ENCODE peak calls at places on chromosome X, in six cellular contexts. B is Peyer's patch, L is foreskin fibroblast, S is lower leg skin, Y is AG04449, C is cardiac fibroblast. R is an unnamed sample.

GRCh38 chrX:113001836-113002235 is 161.2 kb upstream of the AMOT start:
- DNase-seq in C (no peak), L (no peak), Y (no peak), B (no peak), S (no peak), R (no peak)

GRCh38 chrX:107683931-107684330 is 55.6 kb downstream of the PRPS1 start:
- DNase-seq in B (no peak), C (no peak), Y (no peak), S (no peak), L (no peak), R (no peak)

GRCh38 chrX:101729986-101730385 is 70.3 kb upstream of the ARMCX2 start:
- DNase-seq in Y (no peak), C (no peak), B (no peak), L (no peak), S (no peak), R (no peak)

GRCh38 chrX:13857804-13858203 is 40.9 kb upstream of the GPM6B start:
- DNase-seq in B (no peak), L (no peak), C (no peak), S (no peak), Y (no peak), R (no peak)

GRCh38 chrX:23694606-23695005 is 27.3 kb downstream of the PRDX4 start:
- DNase-seq in C (peak; percentile 66), S (peak; percentile 19), B (peak; percentile 73), Y (no peak), L (peak; percentile 65), R (no peak)

GRCh38 chrX:22081475-22082092 is 49.5 kb downstream of the PHEX start:
- DNase-seq in C (peak; percentile 73), Y (no peak), S (no peak), B (peak; percentile 83), L (peak; percentile 81), R (no peak)

GRCh38 chrX:136880003-136880451 is 498 bp downstream of the RBMX start:
- DNase-seq in C (peak; percentile 26), B (peak; percentile 50), Y (no peak), L (no peak), S (peak; percentile 18), R (no peak)

GRCh38 chrX:131830400-131831184 is 192.5 kb upstream of the STK26 start:
- DNase-seq in L (peak; percentile 65), Y (no peak), B (peak; percentile 75), S (peak; percentile 36), C (peak; percentile 80), R (peak; percentile 4)

GRCh38 chrX:124229374-124229773 is 103.1 kb upstream of the TEX13D start:
- DNase-seq in L (no peak), B (no peak), C (no peak), Y (no peak), S (no peak), R (no peak)

GRCh38 chrX:68183612-68184214 is 249.6 kb downstream of the OPHN1 start:
- DNase-seq in C (peak; percentile 51), L (peak; percentile 51), Y (no peak), S (no peak), B (no peak), R (no peak)

GRCh38 chrX:115339441-115340025 is 50.0 kb downstream of the LUZP4 start:
- DNase-seq in S (no peak), B (no peak), C (peak; percentile 93), L (no peak), Y (no peak), R (no peak)

GRCh38 chrX:71181910-71182799 is 37.5 kb downstream of the NLGN3 start:
- DNase-seq in C (peak; percentile 97), L (peak; percentile 96), Y (peak; percentile 86), B (peak; percentile 93), S (peak; percentile 89), R (peak; percentile 84)

GRCh38 chrX:71184092-71184491 is 38.9 kb upstream of the GJB1 start:
- DNase-seq in C (no peak), B (no peak), L (no peak), S (no peak), Y (no peak), R (no peak)

GRCh38 chrX:71181558-71181909 is 36.9 kb downstream of the NLGN3 start:
- DNase-seq in B (peak; percentile 59), S (peak; percentile 17), L (no peak), Y (no peak), C (peak; percentile 10), R (no peak)

GRCh38 chrX:71183341-71183740 is 38.7 kb downstream of the NLGN3 start:
- DNase-seq in L (peak; percentile 19), B (no peak), C (peak; percentile 24), Y (no peak), S (no peak), R (no peak)

GRCh38 chrX:71184803-71185495 is 38.1 kb upstream of the GJB1 start:
- DNase-seq in C (no peak), Y (no peak), L (no peak), S (no peak), B (no peak), R (no peak)
- TF ChIP-seq CTCF in C (no peak), Y (no peak), L (no peak), S (no peak), B (no peak), R (no peak)

GRCh38 chrX:17860179-17860780 is 818 bp downstream of the RAI2 start:
- DNase-seq in C (peak; percentile 4), S (no peak), L (peak; percentile 39), Y (no peak), B (no peak), R (no peak)

GRCh38 chrX:17861496-17862011 is 456 bp upstream of the RAI2 start:
- DNase-seq in S (no peak), Y (no peak), L (no peak), C (no peak), B (no peak), R (no peak)

GRCh38 chrX:17854521-17854920 is 6.6 kb downstream of the RAI2 start:
- DNase-seq in L (no peak), B (no peak), S (no peak), Y (no peak), C (no peak), R (no peak)

GRCh38 chrX:17860811-17861495 is at the start of gene RAI2:
- DNase-seq in C (no peak), S (no peak), Y (no peak), L (peak; percentile 29), B (peak; percentile 53), R (no peak)

DNA sequence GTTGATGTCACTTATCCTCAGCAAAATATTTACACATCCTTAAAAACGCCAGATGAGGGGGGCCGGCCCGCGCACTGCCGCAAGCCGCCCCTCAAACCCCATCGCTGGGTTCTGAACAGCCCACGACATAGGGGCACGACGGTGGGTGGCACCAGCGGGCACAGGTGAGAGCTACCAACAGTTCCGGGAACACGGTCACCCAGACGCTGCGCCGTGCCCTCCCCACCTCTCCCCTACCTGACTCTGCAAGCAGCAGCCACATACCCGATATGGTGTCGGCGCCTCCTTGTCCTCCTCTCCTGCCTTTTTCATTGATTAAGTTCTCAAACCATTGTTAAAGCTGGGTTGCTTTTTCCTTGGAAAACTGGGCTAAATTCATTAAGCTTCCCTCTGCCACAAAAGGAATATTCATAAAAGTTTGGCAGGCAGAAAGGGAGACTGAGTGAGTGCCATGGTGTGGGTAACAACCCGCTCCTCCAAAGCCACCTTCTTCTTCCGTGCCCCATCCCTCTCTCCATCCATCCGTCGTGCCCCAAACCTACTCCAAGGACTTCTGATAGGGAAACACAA is 1.4 kb downstream of the RAI2 start:
- DNase-seq in C (no peak), B (no peak), S (no peak), L (no peak), Y (no peak), R (no peak)
- H3K4me3 ChIP-seq in C (no peak overlapping the region), B (peak overlapping the region; percentile 63), S (peak overlapping the region; percentile 55), L (peak overlapping the region; percentile 49), Y (no peak overlapping the region), R (peak overlapping the region; percentile 48)

GRCh38 chrX:16978193-16978984 is 31.9 kb downstream of the REPS2 start:
- DNase-seq in S (peak; percentile 14), C (peak; percentile 12), L (peak; percentile 10), Y (no peak), B (no peak), R (no peak)
- TF ChIP-seq CTCF in S (no peak), C (no peak), L (no peak), Y (no peak), B (no peak), R (no peak)

GRCh38 chrX:155213731-155214130 is 2.5 kb upstream of the VBP1 start:
- DNase-seq in L (no peak), C (no peak), Y (no peak), S (no peak), B (no peak), R (no peak)

GRCh38 chrX:155216940-155217450 is 735 bp downstream of the VBP1 start:
- DNase-seq in B (no peak), L (peak; percentile 27), Y (no peak), S (no peak), C (peak; percentile 16), R (no peak)

GRCh38 chrX:155218777-155219176 is 2.5 kb downstream of the VBP1 start:
- DNase-seq in C (no peak), L (no peak), S (no peak), Y (no peak), B (no peak), R (no peak)

GRCh38 chrX:155215443-155216178 is 649 bp upstream of the VBP1 start:
- DNase-seq in Y (no peak), C (no peak), S (no peak), L (no peak), B (no peak), R (no peak)

GRCh38 chrX:155216179-155216939 is at the start of gene VBP1:
- DNase-seq in S (peak; percentile 91), L (peak; percentile 96), C (peak; percentile 97), B (peak; percentile 95), Y (peak; percentile 84), R (peak; percentile 69)
- H3K4me3 ChIP-seq in S (peak within 1 kb of the TSS; percentile 65), L (peak within 1 kb of the TSS; percentile 69), C (peak within 1 kb of the TSS; percentile 82), B (peak within 1 kb of the TSS; percentile 95), Y (peak within 1 kb of the TSS; percentile 89), R (peak within 1 kb of the TSS; percentile 79)

DNA sequence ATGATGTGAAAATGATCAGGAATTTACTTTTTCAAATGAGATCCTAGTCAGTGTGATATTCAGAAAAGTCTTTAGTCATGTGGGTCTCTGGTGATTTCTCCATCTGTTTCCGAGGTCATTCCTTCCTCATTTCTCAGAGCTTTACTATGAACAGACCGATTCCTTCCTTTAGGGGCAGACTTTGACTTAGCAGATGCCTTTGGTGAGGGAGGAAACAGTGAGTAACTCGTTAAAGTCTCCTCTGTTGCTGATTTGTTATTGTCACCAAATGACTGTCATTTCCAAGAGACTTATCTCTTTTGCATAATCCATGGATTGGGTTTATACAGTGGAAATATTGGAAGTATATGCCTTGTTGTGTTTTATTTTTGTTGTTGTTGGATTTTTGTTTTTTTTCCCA is 76.2 kb upstream of the CD99 start:
- DNase-seq in L (peak; percentile 91), Y (peak; percentile 59), C (peak; percentile 86), B (no peak), S (peak; percentile 16), R (peak; percentile 51)
- TF ChIP-seq CTCF in L (peak; percentile 64), Y (peak; percentile 71), C (peak; percentile 66), B (peak; percentile 27), S (no peak), R (peak; percentile 59)

R was measured in epithelial cell of proximal tubule.